ENCODE peak calls at places on chromosomes 6 and 20, in eight cellular contexts. T is RWPE1; F is fibroblast of pulmonary artery; Z is HT1080; W is activated T-cell treated with anti-CD3 and anti-CD28 coated beads, Interleukin-2, amount 50 U/mL, for 24 hours; I is cardiac fibroblast; B is Right ventricle myocardium inferior; K is IMR-90. A is an unnamed sample.

GRCh38 chr20:2451939-2452732 is 18.5 kb downstream of the SNRPB start:
- DNase-seq in T (peak), F (peak), Z (peak), W (peak), I (peak), B (no peak), K (peak), A (peak)

GRCh38 chr6:40431706-40432105 is 155.5 kb downstream of the LRFN2 start:
- DNase-seq in T (no peak), F (no peak), Z (no peak), W (no peak), I (no peak), B (no peak), K (no peak), A (no peak)

GRCh38 chr6:63928613-63929012 is 293.0 kb downstream of the PHF3 start:
- DNase-seq in T (no peak), F (no peak), Z (no peak), W (no peak), I (no peak), B (no peak), K (no peak), A (no peak)

GRCh38 chr6:107489636-107490567 is at the start of gene SOBP:
- DNase-seq in T (peak), F (peak), Z (peak), W (peak), I (peak), B (peak), K (peak), A (no peak)

GRCh38 chr20:56817780-56818675 is 188.9 kb downstream of the TFAP2C start:
- DNase-seq in T (no peak), F (no peak), Z (no peak), W (no peak), I (no peak), B (no peak), K (no peak), A (no peak)

GRCh38 chr6:160978141-160978926 is 13.2 kb upstream of the MAP3K4 start:
- DNase-seq in T (peak), F (peak), Z (peak), W (no peak), I (peak), B (no peak), K (peak), A (peak)

GRCh38 chr6:90940812-90941481 is 354.1 kb upstream of the MAP3K7 start:
- DNase-seq in T (peak), F (peak), Z (peak), W (no peak), I (peak), B (no peak), K (peak), A (peak)

GRCh38 chr6:30727920-30728605 is 7.9 kb downstream of the TUBB start:
- DNase-seq in T (no peak), F (peak), Z (no peak), W (no peak), I (peak), B (no peak), K (peak), A (no peak)